ENCODE peak calls at places on chromosomes 1 and 21, in eight cellular contexts. One of them, this sample, is unnamed.

GRCh38 chr1:216422821-216423529 is at the start of gene USH2A:
- DNase-seq in iPS DF 6.9: peak; percentile 1
- DNase-seq in psoas muscle: no peak
- DNase-seq in naive B cell: no peak
- DNase-seq in GM12865: no peak
- DNase-seq in CD8-positive, alpha-beta memory T cell: no peak
- DNase-seq in smooth muscle cell of the brain vasculature: no peak
- DNase-seq in OCI-LY7: no peak
- DNase-seq in this sample: no peak

GRCh38 chr1:179036844-179037465 is 11.3 kb downstream of the FAM20B start:
- DNase-seq in iPS DF 6.9: no peak
- DNase-seq in OCI-LY7: no peak
- DNase-seq in CD8-positive, alpha-beta memory T cell: no peak
- DNase-seq in psoas muscle: no peak
- DNase-seq in smooth muscle cell of the brain vasculature: no peak
- DNase-seq in naive B cell: no peak
- DNase-seq in GM12865: peak; percentile 74
- DNase-seq in this sample: no peak

GRCh38 chr1:156600733-156601121 is 552 bp downstream of the GPATCH4 start:
- DNase-seq in smooth muscle cell of the brain vasculature: no peak
- DNase-seq in OCI-LY7: no peak
- DNase-seq in iPS DF 6.9: no peak
- DNase-seq in psoas muscle: no peak
- DNase-seq in naive B cell: no peak
- DNase-seq in CD8-positive, alpha-beta memory T cell: no peak
- DNase-seq in GM12865: peak; percentile 26
- DNase-seq in this sample: no peak

GRCh38 chr1:247118946-247119446 is 14.8 kb upstream of the ZNF669 start:
- DNase-seq in psoas muscle: no peak
- DNase-seq in iPS DF 6.9: peak; percentile 72
- DNase-seq in CD8-positive, alpha-beta memory T cell: no peak
- DNase-seq in OCI-LY7: peak; percentile 47
- DNase-seq in smooth muscle cell of the brain vasculature: no peak
- DNase-seq in naive B cell: peak; percentile 26
- DNase-seq in GM12865: peak; percentile 31
- DNase-seq in this sample: peak; percentile 79

GRCh38 chr1:20528221-20528620 is 20.3 kb upstream of the MUL1 start:
- DNase-seq in GM12865: no peak
- DNase-seq in OCI-LY7: no peak
- DNase-seq in smooth muscle cell of the brain vasculature: no peak
- DNase-seq in iPS DF 6.9: no peak
- DNase-seq in psoas muscle: no peak
- DNase-seq in naive B cell: no peak
- DNase-seq in CD8-positive, alpha-beta memory T cell: no peak
- DNase-seq in this sample: no peak

GRCh38 chr21:44727757-44728156 is 16.4 kb upstream of the TSPEAR start:
- DNase-seq in iPS DF 6.9: no peak
- DNase-seq in naive B cell: no peak
- DNase-seq in GM12865: no peak
- DNase-seq in smooth muscle cell of the brain vasculature: no peak
- DNase-seq in CD8-positive, alpha-beta memory T cell: no peak
- DNase-seq in psoas muscle: no peak
- DNase-seq in OCI-LY7: no peak
- DNase-seq in this sample: no peak

GRCh38 chr1:184813528-184814089 is 59.0 kb upstream of the EDEM3 start:
- DNase-seq in smooth muscle cell of the brain vasculature: no peak
- DNase-seq in CD8-positive, alpha-beta memory T cell: no peak
- DNase-seq in iPS DF 6.9: no peak
- DNase-seq in psoas muscle: no peak
- DNase-seq in GM12865: no peak
- DNase-seq in OCI-LY7: peak; percentile 24
- DNase-seq in naive B cell: no peak
- DNase-seq in this sample: no peak

GRCh38 chr1:96414598-96414997 is 307.0 kb upstream of the PTBP2 start:
- DNase-seq in OCI-LY7: no peak
- DNase-seq in CD8-positive, alpha-beta memory T cell: no peak
- DNase-seq in naive B cell: no peak
- DNase-seq in GM12865: no peak
- DNase-seq in smooth muscle cell of the brain vasculature: no peak
- DNase-seq in psoas muscle: no peak
- DNase-seq in iPS DF 6.9: no peak
- DNase-seq in this sample: no peak

GRCh38 chr1:243409284-243409683 is 153.4 kb downstream of the SDCCAG8 start:
- DNase-seq in iPS DF 6.9: no peak
- DNase-seq in CD8-positive, alpha-beta memory T cell: no peak
- DNase-seq in GM12865: peak; percentile 32
- DNase-seq in OCI-LY7: no peak
- DNase-seq in naive B cell: no peak
- DNase-seq in psoas muscle: no peak
- DNase-seq in smooth muscle cell of the brain vasculature: no peak
- DNase-seq in this sample: peak; percentile 2

GRCh38 chr1:13700521-13701273 is 709 bp downstream of the PRDM2 start:
- DNase-seq in GM12865: peak; percentile 64
- DNase-seq in smooth muscle cell of the brain vasculature: no peak
- DNase-seq in iPS DF 6.9: no peak
- DNase-seq in CD8-positive, alpha-beta memory T cell: peak; percentile 71
- DNase-seq in psoas muscle: peak; percentile 67
- DNase-seq in OCI-LY7: peak; percentile 67
- DNase-seq in naive B cell: peak; percentile 79
- DNase-seq in this sample: no peak

GRCh38 chr1:66436378-66437135 is 97.4 kb upstream of the SGIP1 start:
- DNase-seq in CD8-positive, alpha-beta memory T cell: peak; percentile 21
- DNase-seq in OCI-LY7: peak; percentile 55
- DNase-seq in smooth muscle cell of the brain vasculature: no peak
- DNase-seq in psoas muscle: no peak
- DNase-seq in iPS DF 6.9: no peak
- DNase-seq in naive B cell: no peak
- DNase-seq in GM12865: peak; percentile 78
- DNase-seq in this sample: no peak

This sample was measured in HepG2.